ENCODE peak calls at places on chromosome 17, in nine cellular contexts. One of them, this sample, is unnamed.

GRCh38 chr17:73335591-73336503 is 24.0 kb upstream of the CDC42EP4 start:
- DNase-seq in substantia nigra: no peak
- DNase-seq in A549: peak
- DNase-seq in CD8-positive, alpha-beta memory T cell: no peak
- DNase-seq in activated T-helper 9 cell treated with anti-CD3 and anti-CD28 coated beads, Interleukin-2, amount 50 U/mL, for 16 hours: no peak
- DNase-seq in progenitor cell of endocrine pancreas: no peak
- DNase-seq in NCI-H510A treated with DMSO at 0.1 percent for 48 hours: no peak
- DNase-seq in RPMI7951: no peak
- DNase-seq in mucosa of gallbladder: no peak
- DNase-seq in this sample: no peak

GRCh38 chr17:3590768-3591167 is 18.4 kb downstream of the TRPV1 start:
- DNase-seq in progenitor cell of endocrine pancreas: no peak
- DNase-seq in mucosa of gallbladder: no peak
- DNase-seq in A549: no peak
- DNase-seq in NCI-H510A treated with DMSO at 0.1 percent for 48 hours: no peak
- DNase-seq in substantia nigra: no peak
- DNase-seq in CD8-positive, alpha-beta memory T cell: no peak
- DNase-seq in activated T-helper 9 cell treated with anti-CD3 and anti-CD28 coated beads, Interleukin-2, amount 50 U/mL, for 16 hours: no peak
- DNase-seq in RPMI7951: no peak
- DNase-seq in this sample: no peak

GRCh38 chr17:28878158-28878910 is 19.2 kb downstream of the FLOT2 start:
- DNase-seq in mucosa of gallbladder: no peak
- DNase-seq in substantia nigra: no peak
- DNase-seq in progenitor cell of endocrine pancreas: no peak
- DNase-seq in A549: no peak
- DNase-seq in CD8-positive, alpha-beta memory T cell: no peak
- DNase-seq in RPMI7951: peak
- DNase-seq in activated T-helper 9 cell treated with anti-CD3 and anti-CD28 coated beads, Interleukin-2, amount 50 U/mL, for 16 hours: no peak
- DNase-seq in NCI-H510A treated with DMSO at 0.1 percent for 48 hours: no peak
- DNase-seq in this sample: no peak

GRCh38 chr17:39623356-39623950 is 3.3 kb upstream of the PPP1R1B start:
- DNase-seq in mucosa of gallbladder: peak
- DNase-seq in activated T-helper 9 cell treated with anti-CD3 and anti-CD28 coated beads, Interleukin-2, amount 50 U/mL, for 16 hours: peak
- DNase-seq in A549: peak
- DNase-seq in NCI-H510A treated with DMSO at 0.1 percent for 48 hours: peak
- DNase-seq in RPMI7951: peak
- DNase-seq in progenitor cell of endocrine pancreas: peak
- DNase-seq in substantia nigra: peak
- DNase-seq in CD8-positive, alpha-beta memory T cell: peak
- DNase-seq in this sample: peak

GRCh38 chr17:39152134-39152884 is 872 bp upstream of the PLXDC1 start:
- DNase-seq in CD8-positive, alpha-beta memory T cell: no peak
- DNase-seq in NCI-H510A treated with DMSO at 0.1 percent for 48 hours: peak
- DNase-seq in substantia nigra: no peak
- DNase-seq in mucosa of gallbladder: peak
- DNase-seq in activated T-helper 9 cell treated with anti-CD3 and anti-CD28 coated beads, Interleukin-2, amount 50 U/mL, for 16 hours: no peak
- DNase-seq in progenitor cell of endocrine pancreas: no peak
- DNase-seq in A549: no peak
- DNase-seq in RPMI7951: no peak
- DNase-seq in this sample: no peak

GRCh38 chr17:65143899-65144590 is 6.9 kb downstream of the RGS9 start:
- DNase-seq in mucosa of gallbladder: no peak
- DNase-seq in A549: no peak
- DNase-seq in NCI-H510A treated with DMSO at 0.1 percent for 48 hours: no peak
- DNase-seq in CD8-positive, alpha-beta memory T cell: no peak
- DNase-seq in RPMI7951: no peak
- DNase-seq in progenitor cell of endocrine pancreas: no peak
- DNase-seq in substantia nigra: no peak
- DNase-seq in activated T-helper 9 cell treated with anti-CD3 and anti-CD28 coated beads, Interleukin-2, amount 50 U/mL, for 16 hours: no peak
- DNase-seq in this sample: no peak

GRCh38 chr17:27343972-27344607 is 50.2 kb downstream of the WSB1 start:
- DNase-seq in mucosa of gallbladder: no peak
- DNase-seq in progenitor cell of endocrine pancreas: no peak
- DNase-seq in A549: no peak
- DNase-seq in RPMI7951: no peak
- DNase-seq in substantia nigra: no peak
- DNase-seq in CD8-positive, alpha-beta memory T cell: no peak
- DNase-seq in activated T-helper 9 cell treated with anti-CD3 and anti-CD28 coated beads, Interleukin-2, amount 50 U/mL, for 16 hours: no peak
- DNase-seq in NCI-H510A treated with DMSO at 0.1 percent for 48 hours: peak
- DNase-seq in this sample: no peak

GRCh38 chr17:60065136-60065535 is 13.6 kb downstream of the HEATR6 start:
- DNase-seq in RPMI7951: peak
- DNase-seq in progenitor cell of endocrine pancreas: no peak
- DNase-seq in substantia nigra: no peak
- DNase-seq in A549: no peak
- DNase-seq in activated T-helper 9 cell treated with anti-CD3 and anti-CD28 coated beads, Interleukin-2, amount 50 U/mL, for 16 hours: no peak
- DNase-seq in mucosa of gallbladder: no peak
- DNase-seq in CD8-positive, alpha-beta memory T cell: no peak
- DNase-seq in NCI-H510A treated with DMSO at 0.1 percent for 48 hours: no peak
- DNase-seq in this sample: no peak

GRCh38 chr17:77107506-77108433 is 33.0 kb upstream of the SEC14L1 start:
- DNase-seq in progenitor cell of endocrine pancreas: no peak
- DNase-seq in NCI-H510A treated with DMSO at 0.1 percent for 48 hours: no peak
- DNase-seq in activated T-helper 9 cell treated with anti-CD3 and anti-CD28 coated beads, Interleukin-2, amount 50 U/mL, for 16 hours: peak
- DNase-seq in mucosa of gallbladder: no peak
- DNase-seq in RPMI7951: peak
- DNase-seq in CD8-positive, alpha-beta memory T cell: peak
- DNase-seq in A549: no peak
- DNase-seq in substantia nigra: no peak
- DNase-seq in this sample: peak

GRCh38 chr17:80649672-80650338 is 105.2 kb downstream of the RPTOR start:
- DNase-seq in progenitor cell of endocrine pancreas: no peak
- DNase-seq in RPMI7951: peak
- DNase-seq in A549: peak
- DNase-seq in mucosa of gallbladder: peak
- DNase-seq in CD8-positive, alpha-beta memory T cell: no peak
- DNase-seq in NCI-H510A treated with DMSO at 0.1 percent for 48 hours: no peak
- DNase-seq in activated T-helper 9 cell treated with anti-CD3 and anti-CD28 coated beads, Interleukin-2, amount 50 U/mL, for 16 hours: peak
- DNase-seq in substantia nigra: peak
- DNase-seq in this sample: no peak

GRCh38 chr17:66018786-66019185 is 173.1 kb downstream of the CEP112 start:
- DNase-seq in A549: no peak
- DNase-seq in NCI-H510A treated with DMSO at 0.1 percent for 48 hours: peak
- DNase-seq in progenitor cell of endocrine pancreas: no peak
- DNase-seq in mucosa of gallbladder: no peak
- DNase-seq in substantia nigra: no peak
- DNase-seq in RPMI7951: no peak
- DNase-seq in CD8-positive, alpha-beta memory T cell: no peak
- DNase-seq in activated T-helper 9 cell treated with anti-CD3 and anti-CD28 coated beads, Interleukin-2, amount 50 U/mL, for 16 hours: no peak
- DNase-seq in this sample: no peak

GRCh38 chr17:69672924-69673323 is 258.4 kb downstream of the MAP2K6 start:
- DNase-seq in substantia nigra: no peak
- DNase-seq in progenitor cell of endocrine pancreas: no peak
- DNase-seq in A549: peak
- DNase-seq in activated T-helper 9 cell treated with anti-CD3 and anti-CD28 coated beads, Interleukin-2, amount 50 U/mL, for 16 hours: no peak
- DNase-seq in NCI-H510A treated with DMSO at 0.1 percent for 48 hours: no peak
- DNase-seq in RPMI7951: peak
- DNase-seq in CD8-positive, alpha-beta memory T cell: no peak
- DNase-seq in mucosa of gallbladder: no peak
- DNase-seq in this sample: no peak

GRCh38 chr17:78828470-78829185 is 12.0 kb downstream of the USP36 start:
- DNase-seq in substantia nigra: no peak
- DNase-seq in NCI-H510A treated with DMSO at 0.1 percent for 48 hours: no peak
- DNase-seq in progenitor cell of endocrine pancreas: no peak
- DNase-seq in A549: peak
- DNase-seq in mucosa of gallbladder: no peak
- DNase-seq in CD8-positive, alpha-beta memory T cell: no peak
- DNase-seq in activated T-helper 9 cell treated with anti-CD3 and anti-CD28 coated beads, Interleukin-2, amount 50 U/mL, for 16 hours: no peak
- DNase-seq in RPMI7951: peak
- DNase-seq in this sample: no peak

GRCh38 chr17:5693821-5694220 is 109.5 kb upstream of the NLRP1 start:
- DNase-seq in CD8-positive, alpha-beta memory T cell: no peak
- DNase-seq in mucosa of gallbladder: no peak
- DNase-seq in progenitor cell of endocrine pancreas: no peak
- DNase-seq in activated T-helper 9 cell treated with anti-CD3 and anti-CD28 coated beads, Interleukin-2, amount 50 U/mL, for 16 hours: no peak
- DNase-seq in A549: no peak
- DNase-seq in substantia nigra: no peak
- DNase-seq in NCI-H510A treated with DMSO at 0.1 percent for 48 hours: no peak
- DNase-seq in RPMI7951: no peak
- DNase-seq in this sample: no peak

GRCh38 chr17:18344021-18344420 is 19.3 kb downstream of the SHMT1 start:
- DNase-seq in NCI-H510A treated with DMSO at 0.1 percent for 48 hours: no peak
- DNase-seq in mucosa of gallbladder: no peak
- DNase-seq in RPMI7951: no peak
- DNase-seq in activated T-helper 9 cell treated with anti-CD3 and anti-CD28 coated beads, Interleukin-2, amount 50 U/mL, for 16 hours: no peak
- DNase-seq in progenitor cell of endocrine pancreas: no peak
- DNase-seq in substantia nigra: no peak
- DNase-seq in A549: no peak
- DNase-seq in CD8-positive, alpha-beta memory T cell: no peak
- DNase-seq in this sample: no peak

GRCh38 chr17:80931421-80932265 is 60.0 kb upstream of the CHMP6 start:
- DNase-seq in RPMI7951: peak
- DNase-seq in activated T-helper 9 cell treated with anti-CD3 and anti-CD28 coated beads, Interleukin-2, amount 50 U/mL, for 16 hours: no peak
- DNase-seq in NCI-H510A treated with DMSO at 0.1 percent for 48 hours: no peak
- DNase-seq in mucosa of gallbladder: no peak
- DNase-seq in CD8-positive, alpha-beta memory T cell: no peak
- DNase-seq in progenitor cell of endocrine pancreas: no peak
- DNase-seq in substantia nigra: no peak
- DNase-seq in A549: no peak
- DNase-seq in this sample: no peak

GRCh38 chr17:6627019-6627418 is 13.5 kb downstream of the KIAA0753 start:
- DNase-seq in NCI-H510A treated with DMSO at 0.1 percent for 48 hours: no peak
- DNase-seq in A549: no peak
- DNase-seq in CD8-positive, alpha-beta memory T cell: no peak
- DNase-seq in substantia nigra: no peak
- DNase-seq in mucosa of gallbladder: no peak
- DNase-seq in activated T-helper 9 cell treated with anti-CD3 and anti-CD28 coated beads, Interleukin-2, amount 50 U/mL, for 16 hours: no peak
- DNase-seq in progenitor cell of endocrine pancreas: no peak
- DNase-seq in RPMI7951: no peak
- DNase-seq in this sample: no peak

GRCh38 chr17:48624544-48625501 is 1.3 kb downstream of the HOXB9 start:
- DNase-seq in progenitor cell of endocrine pancreas: no peak
- DNase-seq in CD8-positive, alpha-beta memory T cell: no peak
- DNase-seq in activated T-helper 9 cell treated with anti-CD3 and anti-CD28 coated beads, Interleukin-2, amount 50 U/mL, for 16 hours: no peak
- DNase-seq in A549: peak
- DNase-seq in RPMI7951: peak
- DNase-seq in NCI-H510A treated with DMSO at 0.1 percent for 48 hours: no peak
- DNase-seq in substantia nigra: no peak
- DNase-seq in mucosa of gallbladder: no peak
- DNase-seq in this sample: peak

This sample was measured in B cell.